ENCODE peak calls at places on chromosome 1, in eight cellular contexts. One of them, this sample, is unnamed.

GRCh38 chr1:25068829-25069228 is 138.8 kb upstream of the RUNX3 start:
- DNase-seq in Peyer's patch: no peak
- DNase-seq in fibroblast of lung: no peak
- DNase-seq in heart right ventricle: no peak
- DNase-seq in CD8-positive, alpha-beta T cell: no peak
- DNase-seq in lower leg skin: no peak
- DNase-seq in progenitor cell of endocrine pancreas: no peak
- DNase-seq in thoracic aorta: no peak
- DNase-seq in this sample: no peak

GRCh38 chr1:39711359-39712340 is 20.4 kb upstream of the HPCAL4 start:
- DNase-seq in Peyer's patch: no peak
- DNase-seq in fibroblast of lung: peak; percentile 55
- DNase-seq in heart right ventricle: no peak
- DNase-seq in CD8-positive, alpha-beta T cell: no peak
- DNase-seq in lower leg skin: no peak
- DNase-seq in progenitor cell of endocrine pancreas: no peak
- DNase-seq in thoracic aorta: no peak
- DNase-seq in this sample: no peak

GRCh38 chr1:119008483-119009299 is 20.5 kb upstream of the TBX15 start:
- DNase-seq in Peyer's patch: no peak
- DNase-seq in fibroblast of lung: peak; percentile 47
- DNase-seq in heart right ventricle: peak; percentile 36
- DNase-seq in CD8-positive, alpha-beta T cell: no peak
- DNase-seq in lower leg skin: no peak
- DNase-seq in progenitor cell of endocrine pancreas: no peak
- DNase-seq in thoracic aorta: no peak
- DNase-seq in this sample: peak; percentile 45

GRCh38 chr1:112794654-112795239 is 79.6 kb upstream of the PPM1J start:
- DNase-seq in Peyer's patch: no peak
- DNase-seq in fibroblast of lung: no peak
- DNase-seq in heart right ventricle: no peak
- DNase-seq in CD8-positive, alpha-beta T cell: no peak
- DNase-seq in lower leg skin: no peak
- DNase-seq in progenitor cell of endocrine pancreas: no peak
- DNase-seq in thoracic aorta: no peak
- DNase-seq in this sample: no peak

GRCh38 chr1:175493999-175494336 is 249.4 kb downstream of the TNR start:
- DNase-seq in Peyer's patch: no peak
- DNase-seq in fibroblast of lung: no peak
- DNase-seq in heart right ventricle: no peak
- DNase-seq in CD8-positive, alpha-beta T cell: no peak
- DNase-seq in lower leg skin: no peak
- DNase-seq in progenitor cell of endocrine pancreas: no peak
- DNase-seq in thoracic aorta: no peak
- DNase-seq in this sample: no peak

GRCh38 chr1:21439721-21440629 is at the start of gene NBPF3:
- DNase-seq in Peyer's patch: peak; percentile 89
- DNase-seq in fibroblast of lung: peak; percentile 82
- DNase-seq in heart right ventricle: peak; percentile 88
- DNase-seq in CD8-positive, alpha-beta T cell: peak; percentile 84
- DNase-seq in lower leg skin: peak; percentile 81
- DNase-seq in progenitor cell of endocrine pancreas: peak; percentile 87
- DNase-seq in thoracic aorta: peak; percentile 38
- DNase-seq in this sample: no peak

GRCh38 chr1:231931146-231931545 is 304.6 kb downstream of the DISC1 start:
- DNase-seq in Peyer's patch: no peak
- DNase-seq in fibroblast of lung: no peak
- DNase-seq in heart right ventricle: no peak
- DNase-seq in CD8-positive, alpha-beta T cell: no peak
- DNase-seq in lower leg skin: no peak
- DNase-seq in progenitor cell of endocrine pancreas: no peak
- DNase-seq in thoracic aorta: no peak
- DNase-seq in this sample: no peak

GRCh38 chr1:10387611-10388386 is 11.1 kb upstream of the PGD start:
- DNase-seq in Peyer's patch: no peak
- DNase-seq in fibroblast of lung: peak; percentile 72
- DNase-seq in heart right ventricle: peak; percentile 51
- DNase-seq in CD8-positive, alpha-beta T cell: no peak
- DNase-seq in lower leg skin: no peak
- DNase-seq in progenitor cell of endocrine pancreas: no peak
- DNase-seq in thoracic aorta: no peak
- DNase-seq in this sample: no peak

GRCh38 chr1:212428496-212428895 is 4.2 kb upstream of the NENF start:
- DNase-seq in Peyer's patch: no peak
- DNase-seq in fibroblast of lung: no peak
- DNase-seq in heart right ventricle: no peak
- DNase-seq in CD8-positive, alpha-beta T cell: no peak
- DNase-seq in lower leg skin: no peak
- DNase-seq in progenitor cell of endocrine pancreas: no peak
- DNase-seq in thoracic aorta: no peak
- DNase-seq in this sample: no peak

GRCh38 chr1:1680912-1681273 is 11.7 kb downstream of the SLC35E2B start:
- DNase-seq in Peyer's patch: peak; percentile 71
- DNase-seq in fibroblast of lung: no peak
- DNase-seq in heart right ventricle: no peak
- DNase-seq in CD8-positive, alpha-beta T cell: no peak
- DNase-seq in lower leg skin: no peak
- DNase-seq in progenitor cell of endocrine pancreas: no peak
- DNase-seq in thoracic aorta: no peak
- DNase-seq in this sample: no peak

GRCh38 chr1:59601032-59601431 is 213.7 kb upstream of the HOOK1 start:
- DNase-seq in Peyer's patch: no peak
- DNase-seq in fibroblast of lung: peak; percentile 84
- DNase-seq in heart right ventricle: peak; percentile 62
- DNase-seq in CD8-positive, alpha-beta T cell: no peak
- DNase-seq in lower leg skin: no peak
- DNase-seq in progenitor cell of endocrine pancreas: no peak
- DNase-seq in thoracic aorta: peak; percentile 15
- DNase-seq in this sample: no peak

GRCh38 chr1:15750924-15751323 is 7.7 kb upstream of the FBLIM1 start:
- DNase-seq in Peyer's patch: no peak
- DNase-seq in fibroblast of lung: no peak
- DNase-seq in heart right ventricle: no peak
- DNase-seq in CD8-positive, alpha-beta T cell: no peak
- DNase-seq in lower leg skin: no peak
- DNase-seq in progenitor cell of endocrine pancreas: no peak
- DNase-seq in thoracic aorta: no peak
- DNase-seq in this sample: no peak

GRCh38 chr1:245234217-245235120 is 79.7 kb downstream of the KIF26B start:
- DNase-seq in Peyer's patch: no peak
- DNase-seq in fibroblast of lung: peak; percentile 32
- DNase-seq in heart right ventricle: no peak
- DNase-seq in CD8-positive, alpha-beta T cell: no peak
- DNase-seq in lower leg skin: no peak
- DNase-seq in progenitor cell of endocrine pancreas: no peak
- DNase-seq in thoracic aorta: no peak
- DNase-seq in this sample: no peak

GRCh38 chr1:32336963-32337675 is 1.1 kb upstream of the MARCKSL1 start:
- DNase-seq in Peyer's patch: no peak
- DNase-seq in fibroblast of lung: peak; percentile 53
- DNase-seq in heart right ventricle: no peak
- DNase-seq in CD8-positive, alpha-beta T cell: peak; percentile 60
- DNase-seq in lower leg skin: no peak
- DNase-seq in progenitor cell of endocrine pancreas: no peak
- DNase-seq in thoracic aorta: no peak
- DNase-seq in this sample: no peak

GRCh38 chr1:119471566-119471965 is 35.4 kb upstream of the HSD3B1 start:
- DNase-seq in Peyer's patch: no peak
- DNase-seq in fibroblast of lung: no peak
- DNase-seq in heart right ventricle: no peak
- DNase-seq in CD8-positive, alpha-beta T cell: no peak
- DNase-seq in lower leg skin: no peak
- DNase-seq in progenitor cell of endocrine pancreas: no peak
- DNase-seq in thoracic aorta: no peak
- DNase-seq in this sample: no peak

DNA sequence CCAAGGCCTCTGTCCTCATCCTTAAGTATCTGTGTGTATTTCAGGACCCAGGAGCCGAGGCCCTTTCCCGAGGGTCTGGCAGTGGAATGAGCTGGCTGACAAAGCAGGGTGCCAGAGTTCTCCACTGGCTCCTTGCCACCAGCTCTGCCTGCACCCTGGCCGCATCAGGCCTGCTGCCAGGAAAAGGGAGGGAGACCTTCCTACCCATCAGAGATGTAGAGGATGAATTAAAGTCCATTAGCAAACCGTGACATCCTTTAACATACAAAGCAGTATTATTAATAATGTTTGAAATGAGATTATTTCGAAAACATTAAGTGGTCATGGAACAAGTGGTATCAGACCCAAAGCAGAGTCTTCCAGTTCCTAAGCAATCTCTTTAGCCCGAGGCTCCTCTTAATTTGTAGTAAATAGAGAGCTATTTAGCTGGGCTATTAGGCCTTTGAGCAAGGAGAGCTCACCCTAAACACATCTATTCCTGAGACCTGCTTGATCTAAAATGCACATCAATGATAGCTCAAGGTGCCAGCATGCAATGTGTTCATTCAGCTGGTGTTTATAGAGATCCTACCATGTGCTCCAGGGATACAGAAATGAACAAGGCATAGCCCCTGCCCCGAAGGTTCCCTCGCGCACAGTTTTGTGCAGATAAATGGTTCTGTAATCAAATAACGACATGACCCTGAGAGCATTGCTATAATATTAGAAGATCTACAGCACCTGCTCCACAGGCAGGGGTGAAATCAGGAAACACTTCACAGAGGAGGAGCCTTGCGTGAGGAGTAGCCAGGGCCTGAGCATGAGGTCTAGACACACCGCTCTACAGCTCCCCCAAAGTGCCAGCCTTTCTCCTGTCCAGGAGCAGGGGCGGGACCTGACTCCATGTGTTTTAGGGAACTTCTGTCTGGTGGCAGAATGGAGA is 44.0 kb downstream of the FAM163A start:
- DNase-seq in Peyer's patch: no peak
- DNase-seq in fibroblast of lung: no peak
- DNase-seq in heart right ventricle: peak; percentile 34
- DNase-seq in CD8-positive, alpha-beta T cell: no peak
- DNase-seq in lower leg skin: no peak
- DNase-seq in progenitor cell of endocrine pancreas: no peak
- DNase-seq in thoracic aorta: no peak
- DNase-seq in this sample: no peak
- TF ChIP-seq CTCF in Peyer's patch: no peak
- TF ChIP-seq CTCF in fibroblast of lung: no peak
- TF ChIP-seq CTCF in heart right ventricle: no peak
- TF ChIP-seq CTCF in CD8-positive, alpha-beta T cell: no peak
- TF ChIP-seq CTCF in lower leg skin: no peak
- TF ChIP-seq CTCF in progenitor cell of endocrine pancreas: no peak
- TF ChIP-seq CTCF in thoracic aorta: no peak
- TF ChIP-seq CTCF in this sample: no peak

GRCh38 chr1:203615182-203615581 is 11.4 kb upstream of the ATP2B4 start:
- DNase-seq in Peyer's patch: no peak
- DNase-seq in fibroblast of lung: no peak
- DNase-seq in heart right ventricle: no peak
- DNase-seq in CD8-positive, alpha-beta T cell: no peak
- DNase-seq in lower leg skin: no peak
- DNase-seq in progenitor cell of endocrine pancreas: no peak
- DNase-seq in thoracic aorta: no peak
- DNase-seq in this sample: no peak
- TF ChIP-seq CTCF in Peyer's patch: no peak
- TF ChIP-seq CTCF in fibroblast of lung: no peak
- TF ChIP-seq CTCF in heart right ventricle: peak; percentile 22
- TF ChIP-seq CTCF in CD8-positive, alpha-beta T cell: no peak
- TF ChIP-seq CTCF in lower leg skin: no peak
- TF ChIP-seq CTCF in progenitor cell of endocrine pancreas: no peak
- TF ChIP-seq CTCF in thoracic aorta: no peak
- TF ChIP-seq CTCF in this sample: no peak

GRCh38 chr1:27418786-27419185 is 26.4 kb downstream of the GPR3 start:
- DNase-seq in Peyer's patch: no peak
- DNase-seq in fibroblast of lung: no peak
- DNase-seq in heart right ventricle: no peak
- DNase-seq in CD8-positive, alpha-beta T cell: no peak
- DNase-seq in lower leg skin: no peak
- DNase-seq in progenitor cell of endocrine pancreas: no peak
- DNase-seq in thoracic aorta: no peak
- DNase-seq in this sample: no peak

GRCh38 chr1:27418326-27418761 is 25.9 kb downstream of the GPR3 start:
- DNase-seq in Peyer's patch: no peak
- DNase-seq in fibroblast of lung: peak; percentile 95
- DNase-seq in heart right ventricle: peak; percentile 71
- DNase-seq in CD8-positive, alpha-beta T cell: peak; percentile 18
- DNase-seq in lower leg skin: peak; percentile 56
- DNase-seq in progenitor cell of endocrine pancreas: no peak
- DNase-seq in thoracic aorta: no peak
- DNase-seq in this sample: peak; percentile 63

GRCh38 chr1:27413004-27413403 is 20.6 kb downstream of the GPR3 start:
- DNase-seq in Peyer's patch: no peak
- DNase-seq in fibroblast of lung: no peak
- DNase-seq in heart right ventricle: no peak
- DNase-seq in CD8-positive, alpha-beta T cell: no peak
- DNase-seq in lower leg skin: no peak
- DNase-seq in progenitor cell of endocrine pancreas: no peak
- DNase-seq in thoracic aorta: no peak
- DNase-seq in this sample: no peak

GRCh38 chr1:27412502-27412901 is 20.1 kb downstream of the GPR3 start:
- DNase-seq in Peyer's patch: no peak
- DNase-seq in fibroblast of lung: no peak
- DNase-seq in heart right ventricle: no peak
- DNase-seq in CD8-positive, alpha-beta T cell: no peak
- DNase-seq in lower leg skin: no peak
- DNase-seq in progenitor cell of endocrine pancreas: no peak
- DNase-seq in thoracic aorta: no peak
- DNase-seq in this sample: no peak

GRCh38 chr1:27416387-27417111 is 24.1 kb downstream of the GPR3 start:
- DNase-seq in Peyer's patch: no peak
- DNase-seq in fibroblast of lung: peak; percentile 65
- DNase-seq in heart right ventricle: peak; percentile 54
- DNase-seq in CD8-positive, alpha-beta T cell: peak; percentile 53
- DNase-seq in lower leg skin: no peak
- DNase-seq in progenitor cell of endocrine pancreas: no peak
- DNase-seq in thoracic aorta: no peak
- DNase-seq in this sample: no peak
- TF ChIP-seq CTCF in Peyer's patch: peak; percentile 73
- TF ChIP-seq CTCF in fibroblast of lung: peak; percentile 81
- TF ChIP-seq CTCF in heart right ventricle: peak; percentile 63
- TF ChIP-seq CTCF in CD8-positive, alpha-beta T cell: peak; percentile 56
- TF ChIP-seq CTCF in lower leg skin: no peak
- TF ChIP-seq CTCF in progenitor cell of endocrine pancreas: peak; percentile 57
- TF ChIP-seq CTCF in thoracic aorta: peak; percentile 44
- TF ChIP-seq CTCF in this sample: peak; percentile 92

GRCh38 chr1:201126463-201126831 is 537 bp downstream of the ASCL5 start:
- DNase-seq in Peyer's patch: no peak
- DNase-seq in fibroblast of lung: no peak
- DNase-seq in heart right ventricle: no peak
- DNase-seq in CD8-positive, alpha-beta T cell: no peak
- DNase-seq in lower leg skin: no peak
- DNase-seq in progenitor cell of endocrine pancreas: no peak
- DNase-seq in thoracic aorta: no peak
- DNase-seq in this sample: no peak

GRCh38 chr1:201127755-201128455 is 921 bp upstream of the ASCL5 start:
- DNase-seq in Peyer's patch: no peak
- DNase-seq in fibroblast of lung: peak; percentile 78
- DNase-seq in heart right ventricle: no peak
- DNase-seq in CD8-positive, alpha-beta T cell: no peak
- DNase-seq in lower leg skin: no peak
- DNase-seq in progenitor cell of endocrine pancreas: no peak
- DNase-seq in thoracic aorta: no peak
- DNase-seq in this sample: no peak

GRCh38 chr1:201128476-201128875 is 1.5 kb upstream of the ASCL5 start:
- DNase-seq in Peyer's patch: no peak
- DNase-seq in fibroblast of lung: no peak
- DNase-seq in heart right ventricle: no peak
- DNase-seq in CD8-positive, alpha-beta T cell: no peak
- DNase-seq in lower leg skin: no peak
- DNase-seq in progenitor cell of endocrine pancreas: no peak
- DNase-seq in thoracic aorta: no peak
- DNase-seq in this sample: no peak

GRCh38 chr1:201125805-201126204 is 1.2 kb downstream of the ASCL5 start:
- DNase-seq in Peyer's patch: no peak
- DNase-seq in fibroblast of lung: no peak
- DNase-seq in heart right ventricle: no peak
- DNase-seq in CD8-positive, alpha-beta T cell: no peak
- DNase-seq in lower leg skin: no peak
- DNase-seq in progenitor cell of endocrine pancreas: no peak
- DNase-seq in thoracic aorta: no peak
- DNase-seq in this sample: no peak

GRCh38 chr1:201126832-201127754 is at the start of gene ASCL5:
- DNase-seq in Peyer's patch: peak; percentile 63
- DNase-seq in fibroblast of lung: peak; percentile 52
- DNase-seq in heart right ventricle: no peak
- DNase-seq in CD8-positive, alpha-beta T cell: no peak
- DNase-seq in lower leg skin: no peak
- DNase-seq in progenitor cell of endocrine pancreas: no peak
- DNase-seq in thoracic aorta: no peak
- DNase-seq in this sample: no peak
- TF ChIP-seq CTCF in Peyer's patch: peak; percentile 41
- TF ChIP-seq CTCF in fibroblast of lung: no peak
- TF ChIP-seq CTCF in heart right ventricle: no peak
- TF ChIP-seq CTCF in CD8-positive, alpha-beta T cell: no peak
- TF ChIP-seq CTCF in lower leg skin: no peak
- TF ChIP-seq CTCF in progenitor cell of endocrine pancreas: no peak
- TF ChIP-seq CTCF in thoracic aorta: no peak
- TF ChIP-seq CTCF in this sample: peak; percentile 56

This sample was measured in epithelial cell of proximal tubule.